ENCODE peak calls at places on chromosomes 5 and 9, in ten cellular contexts. One of them, this sample, is unnamed.
A peak's percentile ranks its signal among the peaks of the same experiment; 100 is the strongest.

GRCh38 chr5:133944263-133945230 is 23.9 kb downstream of the C5orf15 start:
- DNase-seq in psoas muscle: no peak
- DNase-seq in heart right ventricle: peak; percentile 34
- DNase-seq in H1: no peak
- DNase-seq in left ventricle myocardium inferior: no peak
- DNase-seq in neural progenitor cell: peak; percentile 81
- DNase-seq in spleen: no peak
- DNase-seq in pancreas: peak; percentile 75
- DNase-seq in fibroblast of the aortic adventitia: peak; percentile 54
- DNase-seq in uterus: no peak
- DNase-seq in this sample: no peak

GRCh38 chr5:139194486-139194885 is 3.7 kb downstream of the SIL1 start:
- DNase-seq in uterus: no peak
- DNase-seq in neural progenitor cell: peak; percentile 53
- DNase-seq in heart right ventricle: no peak
- DNase-seq in spleen: no peak
- DNase-seq in H1: no peak
- DNase-seq in pancreas: no peak
- DNase-seq in left ventricle myocardium inferior: no peak
- DNase-seq in fibroblast of the aortic adventitia: no peak
- DNase-seq in psoas muscle: no peak
- DNase-seq in this sample: no peak

GRCh38 chr5:160363661-160364060 is 6.8 kb downstream of the C1QTNF2 start:
- DNase-seq in pancreas: no peak
- DNase-seq in H1: no peak
- DNase-seq in heart right ventricle: no peak
- DNase-seq in spleen: no peak
- DNase-seq in neural progenitor cell: peak; percentile 71
- DNase-seq in uterus: no peak
- DNase-seq in psoas muscle: no peak
- DNase-seq in left ventricle myocardium inferior: no peak
- DNase-seq in fibroblast of the aortic adventitia: no peak
- DNase-seq in this sample: peak; percentile 77

GRCh38 chr9:68887232-68887631 is 126.7 kb downstream of the PRKACG start:
- DNase-seq in neural progenitor cell: no peak
- DNase-seq in heart right ventricle: no peak
- DNase-seq in uterus: no peak
- DNase-seq in spleen: no peak
- DNase-seq in fibroblast of the aortic adventitia: no peak
- DNase-seq in psoas muscle: no peak
- DNase-seq in pancreas: no peak
- DNase-seq in H1: no peak
- DNase-seq in left ventricle myocardium inferior: no peak
- DNase-seq in this sample: no peak

GRCh38 chr5:1053391-1054017 is 44.9 kb downstream of the NKD2 start:
- DNase-seq in spleen: no peak
- DNase-seq in left ventricle myocardium inferior: peak; percentile 39
- DNase-seq in pancreas: peak; percentile 31
- DNase-seq in neural progenitor cell: no peak
- DNase-seq in H1: no peak
- DNase-seq in uterus: no peak
- DNase-seq in fibroblast of the aortic adventitia: no peak
- DNase-seq in heart right ventricle: no peak
- DNase-seq in psoas muscle: peak; percentile 78
- DNase-seq in this sample: peak; percentile 85

GRCh38 chr9:82130331-82131042 is 141.9 kb downstream of the SPATA31D1 start:
- DNase-seq in neural progenitor cell: no peak
- DNase-seq in pancreas: no peak
- DNase-seq in H1: no peak
- DNase-seq in psoas muscle: no peak
- DNase-seq in fibroblast of the aortic adventitia: no peak
- DNase-seq in left ventricle myocardium inferior: no peak
- DNase-seq in spleen: peak; percentile 73
- DNase-seq in uterus: no peak
- DNase-seq in heart right ventricle: no peak
- DNase-seq in this sample: no peak

GRCh38 chr9:81682797-81683196 is 6.5 kb downstream of the TLE1 start:
- DNase-seq in psoas muscle: no peak
- DNase-seq in pancreas: no peak
- DNase-seq in left ventricle myocardium inferior: no peak
- DNase-seq in spleen: no peak
- DNase-seq in fibroblast of the aortic adventitia: peak; percentile 52
- DNase-seq in uterus: no peak
- DNase-seq in neural progenitor cell: no peak
- DNase-seq in H1: no peak
- DNase-seq in heart right ventricle: no peak
- DNase-seq in this sample: peak; percentile 22

GRCh38 chr9:6552738-6553121 is 92.8 kb downstream of the GLDC start:
- DNase-seq in H1: no peak
- DNase-seq in neural progenitor cell: no peak
- DNase-seq in left ventricle myocardium inferior: no peak
- DNase-seq in uterus: no peak
- DNase-seq in fibroblast of the aortic adventitia: peak; percentile 32
- DNase-seq in pancreas: no peak
- DNase-seq in psoas muscle: no peak
- DNase-seq in heart right ventricle: no peak
- DNase-seq in spleen: no peak
- DNase-seq in this sample: peak; percentile 84

GRCh38 chr5:149265559-149265958 is 6.1 kb upstream of the AFAP1L1 start:
- DNase-seq in psoas muscle: no peak
- DNase-seq in left ventricle myocardium inferior: no peak
- DNase-seq in pancreas: no peak
- DNase-seq in spleen: no peak
- DNase-seq in neural progenitor cell: no peak
- DNase-seq in heart right ventricle: peak; percentile 60
- DNase-seq in uterus: no peak
- DNase-seq in fibroblast of the aortic adventitia: peak; percentile 57
- DNase-seq in H1: no peak
- DNase-seq in this sample: peak; percentile 79

GRCh38 chr9:21357479-21358290 is 7.0 kb upstream of the IFNA6 start:
- DNase-seq in spleen: no peak
- DNase-seq in left ventricle myocardium inferior: no peak
- DNase-seq in heart right ventricle: no peak
- DNase-seq in pancreas: no peak
- DNase-seq in H1: no peak
- DNase-seq in neural progenitor cell: no peak
- DNase-seq in psoas muscle: no peak
- DNase-seq in uterus: no peak
- DNase-seq in fibroblast of the aortic adventitia: peak; percentile 26
- DNase-seq in this sample: peak; percentile 52

DNA sequence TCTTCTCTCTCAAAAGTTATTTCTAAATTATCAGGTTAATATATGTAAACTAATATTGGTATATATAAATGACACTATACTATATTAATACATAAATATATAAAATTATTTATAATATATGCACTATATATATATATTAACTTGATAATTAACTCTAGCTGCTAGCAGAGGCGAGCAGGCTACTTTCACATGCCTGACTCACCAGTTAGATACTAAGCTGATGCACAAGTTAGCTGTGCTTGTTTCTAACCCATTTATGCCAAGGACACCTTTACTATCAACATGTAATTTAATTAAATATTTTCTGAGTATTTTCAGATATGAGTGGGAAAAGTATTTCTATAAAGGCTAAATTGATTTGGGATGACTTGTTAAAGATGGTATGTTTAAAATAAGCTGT is 70.1 kb downstream of the TRIO start:
- DNase-seq in psoas muscle: no peak
- DNase-seq in uterus: no peak
- DNase-seq in left ventricle myocardium inferior: no peak
- DNase-seq in pancreas: no peak
- DNase-seq in fibroblast of the aortic adventitia: no peak
- DNase-seq in heart right ventricle: no peak
- DNase-seq in spleen: no peak
- DNase-seq in neural progenitor cell: no peak
- DNase-seq in H1: no peak
- DNase-seq in this sample: no peak
- TF ChIP-seq CTCF in psoas muscle: no peak
- TF ChIP-seq CTCF in uterus: no peak
- TF ChIP-seq CTCF in left ventricle myocardium inferior: no peak
- TF ChIP-seq CTCF in pancreas: no peak
- TF ChIP-seq CTCF in fibroblast of the aortic adventitia: no peak
- TF ChIP-seq CTCF in heart right ventricle: no peak
- TF ChIP-seq CTCF in spleen: no peak
- TF ChIP-seq CTCF in neural progenitor cell: no peak
- TF ChIP-seq CTCF in H1: no peak
- TF ChIP-seq CTCF in this sample: no peak

DNA sequence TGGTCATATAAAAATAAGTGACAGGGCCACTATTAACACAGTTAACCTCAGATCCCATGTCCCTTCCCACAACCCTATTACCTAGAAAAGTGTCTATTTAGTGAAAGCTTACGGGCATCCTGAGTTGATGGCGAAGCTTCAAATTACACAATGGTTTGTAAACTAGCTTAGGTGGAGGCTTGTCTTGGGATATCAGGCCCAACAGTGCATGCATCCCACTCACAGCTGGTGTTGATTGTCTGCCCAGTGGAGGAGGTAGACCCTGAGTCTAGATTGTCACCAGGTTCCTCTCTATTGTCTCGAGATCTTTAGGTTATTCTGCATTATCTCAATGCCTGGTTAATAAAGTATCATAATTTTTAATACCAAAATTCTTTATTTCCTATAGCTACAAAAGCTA is 30.4 kb downstream of the PRELID2 start:
- DNase-seq in heart right ventricle: no peak
- DNase-seq in uterus: no peak
- DNase-seq in left ventricle myocardium inferior: no peak
- DNase-seq in pancreas: no peak
- DNase-seq in spleen: no peak
- DNase-seq in H1: no peak
- DNase-seq in neural progenitor cell: peak; percentile 38
- DNase-seq in psoas muscle: no peak
- DNase-seq in fibroblast of the aortic adventitia: no peak
- DNase-seq in this sample: no peak
- H3K4me3 ChIP-seq in heart right ventricle: no peak overlapping the region
- H3K4me3 ChIP-seq in uterus: no peak overlapping the region
- H3K4me3 ChIP-seq in left ventricle myocardium inferior: no peak overlapping the region
- H3K4me3 ChIP-seq in pancreas: no peak overlapping the region
- H3K4me3 ChIP-seq in spleen: no peak overlapping the region
- H3K4me3 ChIP-seq in H1: no peak overlapping the region
- H3K4me3 ChIP-seq in neural progenitor cell: no peak overlapping the region
- H3K4me3 ChIP-seq in psoas muscle: no peak overlapping the region
- H3K4me3 ChIP-seq in fibroblast of the aortic adventitia: no peak overlapping the region
- H3K4me3 ChIP-seq in this sample: no peak overlapping the region

GRCh38 chr5:180093241-180093640 is 21.7 kb upstream of the RNF130 start:
- DNase-seq in psoas muscle: no peak
- DNase-seq in H1: no peak
- DNase-seq in spleen: no peak
- DNase-seq in uterus: no peak
- DNase-seq in fibroblast of the aortic adventitia: no peak
- DNase-seq in neural progenitor cell: no peak
- DNase-seq in pancreas: no peak
- DNase-seq in left ventricle myocardium inferior: no peak
- DNase-seq in heart right ventricle: no peak
- DNase-seq in this sample: no peak

GRCh38 chr5:180090098-180090768 is 18.7 kb upstream of the RNF130 start:
- DNase-seq in psoas muscle: peak; percentile 87
- DNase-seq in pancreas: peak; percentile 76
- DNase-seq in left ventricle myocardium inferior: peak; percentile 77
- DNase-seq in H1: peak; percentile 80
- DNase-seq in spleen: peak; percentile 93
- DNase-seq in uterus: peak; percentile 59
- DNase-seq in neural progenitor cell: peak; percentile 95
- DNase-seq in fibroblast of the aortic adventitia: peak; percentile 58
- DNase-seq in heart right ventricle: peak; percentile 68
- DNase-seq in this sample: peak; percentile 97

GRCh38 chr5:180093651-180094382 is 22.3 kb upstream of the RNF130 start:
- DNase-seq in heart right ventricle: peak; percentile 33
- DNase-seq in psoas muscle: no peak
- DNase-seq in spleen: no peak
- DNase-seq in H1: no peak
- DNase-seq in neural progenitor cell: no peak
- DNase-seq in pancreas: no peak
- DNase-seq in fibroblast of the aortic adventitia: no peak
- DNase-seq in uterus: no peak
- DNase-seq in left ventricle myocardium inferior: no peak
- DNase-seq in this sample: no peak

GRCh38 chr5:180088561-180088960 is 17.0 kb upstream of the RNF130 start:
- DNase-seq in uterus: no peak
- DNase-seq in neural progenitor cell: no peak
- DNase-seq in psoas muscle: no peak
- DNase-seq in heart right ventricle: no peak
- DNase-seq in pancreas: no peak
- DNase-seq in H1: no peak
- DNase-seq in fibroblast of the aortic adventitia: no peak
- DNase-seq in left ventricle myocardium inferior: no peak
- DNase-seq in spleen: no peak
- DNase-seq in this sample: no peak

GRCh38 chr5:180090769-180091546 is 19.4 kb upstream of the RNF130 start:
- DNase-seq in neural progenitor cell: peak; percentile 78
- DNase-seq in spleen: no peak
- DNase-seq in fibroblast of the aortic adventitia: peak; percentile 23
- DNase-seq in left ventricle myocardium inferior: no peak
- DNase-seq in psoas muscle: no peak
- DNase-seq in pancreas: peak; percentile 65
- DNase-seq in heart right ventricle: no peak
- DNase-seq in H1: no peak
- DNase-seq in uterus: no peak
- DNase-seq in this sample: no peak
- TF ChIP-seq CTCF in neural progenitor cell: peak; percentile 44
- TF ChIP-seq CTCF in spleen: no peak
- TF ChIP-seq CTCF in fibroblast of the aortic adventitia: peak; percentile 13
- TF ChIP-seq CTCF in left ventricle myocardium inferior: no peak
- TF ChIP-seq CTCF in psoas muscle: no peak
- TF ChIP-seq CTCF in pancreas: no peak
- TF ChIP-seq CTCF in heart right ventricle: peak; percentile 7
- TF ChIP-seq CTCF in H1: peak; percentile 55
- TF ChIP-seq CTCF in uterus: no peak
- TF ChIP-seq CTCF in this sample: peak; percentile 46

DNA sequence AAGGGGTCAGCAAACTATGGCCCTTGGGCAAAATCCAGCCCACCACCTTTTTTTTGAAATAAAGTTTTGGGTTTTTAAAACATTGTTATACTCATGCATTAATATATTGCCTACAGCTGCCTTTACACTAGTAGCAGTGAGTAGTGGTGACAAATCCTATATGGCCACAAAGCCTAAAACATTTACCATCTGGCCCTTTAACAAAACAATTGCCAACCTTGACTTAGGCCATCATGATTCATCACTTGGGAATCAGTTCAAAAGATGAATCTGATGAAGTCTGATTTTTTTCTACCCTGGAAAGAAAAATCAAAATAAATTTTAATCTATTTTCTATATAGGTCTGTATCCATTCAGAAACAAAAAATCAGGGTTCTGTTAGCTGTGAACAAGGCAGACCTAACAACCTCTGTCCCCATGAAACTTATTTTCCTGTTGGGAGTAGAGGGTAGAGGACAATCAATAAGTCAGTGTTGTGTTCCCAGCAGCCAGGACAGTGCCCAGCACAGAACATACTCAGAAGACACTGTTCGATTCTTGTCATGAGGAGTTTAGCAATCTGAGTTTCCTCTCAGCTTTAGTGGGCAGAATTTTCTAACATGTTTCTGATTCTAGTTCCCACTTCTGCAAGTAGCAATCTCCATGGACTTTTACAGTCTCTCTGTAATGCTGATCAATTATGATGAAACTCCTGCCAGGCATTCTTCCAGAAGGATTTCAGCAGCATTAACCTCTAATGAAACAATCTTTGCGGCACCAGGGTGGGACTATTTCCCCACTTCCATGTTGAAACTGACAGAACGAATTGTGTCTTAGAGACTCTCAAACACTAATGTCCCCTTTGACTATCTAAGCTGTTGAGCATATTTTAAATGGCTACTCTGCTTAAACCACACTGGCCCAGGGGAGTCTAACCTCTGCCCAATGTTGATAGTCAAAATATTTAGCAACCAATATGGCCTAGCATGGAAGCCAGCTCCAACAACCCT is 484.6 kb downstream of the BNC2 start:
- DNase-seq in spleen: no peak
- DNase-seq in uterus: no peak
- DNase-seq in psoas muscle: no peak
- DNase-seq in fibroblast of the aortic adventitia: peak; percentile 84
- DNase-seq in left ventricle myocardium inferior: no peak
- DNase-seq in H1: no peak
- DNase-seq in neural progenitor cell: no peak
- DNase-seq in pancreas: no peak
- DNase-seq in heart right ventricle: no peak
- DNase-seq in this sample: no peak
- H3K4me3 ChIP-seq in spleen: no peak overlapping the region
- H3K4me3 ChIP-seq in uterus: no peak overlapping the region
- H3K4me3 ChIP-seq in psoas muscle: no peak overlapping the region
- H3K4me3 ChIP-seq in fibroblast of the aortic adventitia: no peak overlapping the region
- H3K4me3 ChIP-seq in left ventricle myocardium inferior: no peak overlapping the region
- H3K4me3 ChIP-seq in H1: no peak overlapping the region
- H3K4me3 ChIP-seq in neural progenitor cell: no peak overlapping the region
- H3K4me3 ChIP-seq in pancreas: no peak overlapping the region
- H3K4me3 ChIP-seq in heart right ventricle: no peak overlapping the region
- H3K4me3 ChIP-seq in this sample: peak overlapping the region; percentile 13